ENCODE peak calls at places on chromosomes 16 and 17, in eight cellular contexts. One of them, this sample, is unnamed.

GRCh38 chr17:80913928-80914821 is 77.5 kb upstream of the CHMP6 start:
- DNase-seq in GM10248: no peak
- DNase-seq in ACHN: no peak
- DNase-seq in stimulated activated CD4-positive, alpha-beta T cell treated with anti-CD3 and anti-CD28 coated beads, Interleukin-2, amount 100 ng/mL, for 24 hours: no peak
- DNase-seq in activated CD4-positive, CD25-positive, alpha-beta regulatory T cell: no peak
- DNase-seq in stomach: no peak
- DNase-seq in AG10803: no peak
- DNase-seq in NCI-H82: no peak
- DNase-seq in this sample: no peak

GRCh38 chr16:68786685-68787418 is 49.8 kb downstream of the CDH1 start:
- DNase-seq in GM10248: no peak
- DNase-seq in ACHN: no peak
- DNase-seq in stimulated activated CD4-positive, alpha-beta T cell treated with anti-CD3 and anti-CD28 coated beads, Interleukin-2, amount 100 ng/mL, for 24 hours: no peak
- DNase-seq in activated CD4-positive, CD25-positive, alpha-beta regulatory T cell: no peak
- DNase-seq in stomach: no peak
- DNase-seq in AG10803: peak
- DNase-seq in NCI-H82: no peak
- DNase-seq in this sample: peak

GRCh38 chr17:64736804-64737492 is 74.8 kb upstream of the SMURF2 start:
- DNase-seq in GM10248: no peak
- DNase-seq in ACHN: peak
- DNase-seq in stimulated activated CD4-positive, alpha-beta T cell treated with anti-CD3 and anti-CD28 coated beads, Interleukin-2, amount 100 ng/mL, for 24 hours: peak
- DNase-seq in activated CD4-positive, CD25-positive, alpha-beta regulatory T cell: no peak
- DNase-seq in stomach: peak
- DNase-seq in AG10803: peak
- DNase-seq in NCI-H82: peak
- DNase-seq in this sample: no peak

GRCh38 chr17:2905697-2906595 is 109.7 kb downstream of the RAP1GAP2 start:
- DNase-seq in GM10248: no peak
- DNase-seq in ACHN: no peak
- DNase-seq in stimulated activated CD4-positive, alpha-beta T cell treated with anti-CD3 and anti-CD28 coated beads, Interleukin-2, amount 100 ng/mL, for 24 hours: no peak
- DNase-seq in activated CD4-positive, CD25-positive, alpha-beta regulatory T cell: no peak
- DNase-seq in stomach: no peak
- DNase-seq in AG10803: no peak
- DNase-seq in NCI-H82: no peak
- DNase-seq in this sample: no peak

GRCh38 chr17:15659663-15660062 is 24.4 kb downstream of the TRIM16 start:
- DNase-seq in GM10248: no peak
- DNase-seq in ACHN: peak
- DNase-seq in stimulated activated CD4-positive, alpha-beta T cell treated with anti-CD3 and anti-CD28 coated beads, Interleukin-2, amount 100 ng/mL, for 24 hours: no peak
- DNase-seq in activated CD4-positive, CD25-positive, alpha-beta regulatory T cell: no peak
- DNase-seq in stomach: peak
- DNase-seq in AG10803: no peak
- DNase-seq in NCI-H82: no peak
- DNase-seq in this sample: no peak

GRCh38 chr17:9266769-9267168 is 245.5 kb downstream of the NTN1 start:
- DNase-seq in GM10248: no peak
- DNase-seq in ACHN: no peak
- DNase-seq in stimulated activated CD4-positive, alpha-beta T cell treated with anti-CD3 and anti-CD28 coated beads, Interleukin-2, amount 100 ng/mL, for 24 hours: no peak
- DNase-seq in activated CD4-positive, CD25-positive, alpha-beta regulatory T cell: no peak
- DNase-seq in stomach: no peak
- DNase-seq in AG10803: no peak
- DNase-seq in NCI-H82: no peak
- DNase-seq in this sample: no peak

GRCh38 chr16:78731785-78732184 is 632.3 kb downstream of the WWOX start:
- DNase-seq in GM10248: no peak
- DNase-seq in ACHN: no peak
- DNase-seq in stimulated activated CD4-positive, alpha-beta T cell treated with anti-CD3 and anti-CD28 coated beads, Interleukin-2, amount 100 ng/mL, for 24 hours: no peak
- DNase-seq in activated CD4-positive, CD25-positive, alpha-beta regulatory T cell: no peak
- DNase-seq in stomach: no peak
- DNase-seq in AG10803: no peak
- DNase-seq in NCI-H82: no peak
- DNase-seq in this sample: no peak

GRCh38 chr16:70467608-70468007 is 13.2 kb downstream of the FCSK start:
- DNase-seq in GM10248: no peak
- DNase-seq in ACHN: no peak
- DNase-seq in stimulated activated CD4-positive, alpha-beta T cell treated with anti-CD3 and anti-CD28 coated beads, Interleukin-2, amount 100 ng/mL, for 24 hours: no peak
- DNase-seq in activated CD4-positive, CD25-positive, alpha-beta regulatory T cell: no peak
- DNase-seq in stomach: no peak
- DNase-seq in AG10803: no peak
- DNase-seq in NCI-H82: no peak
- DNase-seq in this sample: no peak

GRCh38 chr16:56041556-56042140 is 149.6 kb upstream of the GNAO1 start:
- DNase-seq in GM10248: peak
- DNase-seq in ACHN: peak
- DNase-seq in stimulated activated CD4-positive, alpha-beta T cell treated with anti-CD3 and anti-CD28 coated beads, Interleukin-2, amount 100 ng/mL, for 24 hours: peak
- DNase-seq in activated CD4-positive, CD25-positive, alpha-beta regulatory T cell: no peak
- DNase-seq in stomach: no peak
- DNase-seq in AG10803: no peak
- DNase-seq in NCI-H82: peak
- DNase-seq in this sample: peak

GRCh38 chr17:71519285-71519684 is 601.5 kb upstream of the SOX9 start:
- DNase-seq in GM10248: no peak
- DNase-seq in ACHN: no peak
- DNase-seq in stimulated activated CD4-positive, alpha-beta T cell treated with anti-CD3 and anti-CD28 coated beads, Interleukin-2, amount 100 ng/mL, for 24 hours: no peak
- DNase-seq in activated CD4-positive, CD25-positive, alpha-beta regulatory T cell: no peak
- DNase-seq in stomach: no peak
- DNase-seq in AG10803: no peak
- DNase-seq in NCI-H82: no peak
- DNase-seq in this sample: no peak

GRCh38 chr17:44241104-44241503 is 21.6 kb upstream of the UBTF start:
- DNase-seq in GM10248: no peak
- DNase-seq in ACHN: no peak
- DNase-seq in stimulated activated CD4-positive, alpha-beta T cell treated with anti-CD3 and anti-CD28 coated beads, Interleukin-2, amount 100 ng/mL, for 24 hours: no peak
- DNase-seq in activated CD4-positive, CD25-positive, alpha-beta regulatory T cell: no peak
- DNase-seq in stomach: no peak
- DNase-seq in AG10803: no peak
- DNase-seq in NCI-H82: no peak
- DNase-seq in this sample: no peak

GRCh38 chr17:59716427-59716826 is 9.0 kb downstream of the VMP1 start:
- DNase-seq in GM10248: no peak
- DNase-seq in ACHN: no peak
- DNase-seq in stimulated activated CD4-positive, alpha-beta T cell treated with anti-CD3 and anti-CD28 coated beads, Interleukin-2, amount 100 ng/mL, for 24 hours: no peak
- DNase-seq in activated CD4-positive, CD25-positive, alpha-beta regulatory T cell: no peak
- DNase-seq in stomach: no peak
- DNase-seq in AG10803: no peak
- DNase-seq in NCI-H82: no peak
- DNase-seq in this sample: no peak

GRCh38 chr16:84254080-84254479 is 14.3 kb upstream of the KCNG4 start:
- DNase-seq in GM10248: no peak
- DNase-seq in ACHN: no peak
- DNase-seq in stimulated activated CD4-positive, alpha-beta T cell treated with anti-CD3 and anti-CD28 coated beads, Interleukin-2, amount 100 ng/mL, for 24 hours: no peak
- DNase-seq in activated CD4-positive, CD25-positive, alpha-beta regulatory T cell: no peak
- DNase-seq in stomach: no peak
- DNase-seq in AG10803: no peak
- DNase-seq in NCI-H82: no peak
- DNase-seq in this sample: no peak

GRCh38 chr17:30808785-30809286 is 15.7 kb downstream of the CRLF3 start:
- DNase-seq in GM10248: peak
- DNase-seq in ACHN: no peak
- DNase-seq in stimulated activated CD4-positive, alpha-beta T cell treated with anti-CD3 and anti-CD28 coated beads, Interleukin-2, amount 100 ng/mL, for 24 hours: no peak
- DNase-seq in activated CD4-positive, CD25-positive, alpha-beta regulatory T cell: no peak
- DNase-seq in stomach: no peak
- DNase-seq in AG10803: no peak
- DNase-seq in NCI-H82: no peak
- DNase-seq in this sample: no peak

GRCh38 chr17:82021728-82022309 is 859 bp downstream of the CENPX start:
- DNase-seq in GM10248: no peak
- DNase-seq in ACHN: peak
- DNase-seq in stimulated activated CD4-positive, alpha-beta T cell treated with anti-CD3 and anti-CD28 coated beads, Interleukin-2, amount 100 ng/mL, for 24 hours: peak
- DNase-seq in activated CD4-positive, CD25-positive, alpha-beta regulatory T cell: no peak
- DNase-seq in stomach: no peak
- DNase-seq in AG10803: no peak
- DNase-seq in NCI-H82: no peak
- DNase-seq in this sample: no peak

GRCh38 chr16:57859331-57859730 is 57.0 kb upstream of the KIFC3 start:
- DNase-seq in GM10248: no peak
- DNase-seq in ACHN: peak
- DNase-seq in stimulated activated CD4-positive, alpha-beta T cell treated with anti-CD3 and anti-CD28 coated beads, Interleukin-2, amount 100 ng/mL, for 24 hours: no peak
- DNase-seq in activated CD4-positive, CD25-positive, alpha-beta regulatory T cell: no peak
- DNase-seq in stomach: no peak
- DNase-seq in AG10803: peak
- DNase-seq in NCI-H82: peak
- DNase-seq in this sample: no peak

GRCh38 chr16:66188786-66189725 is 177.4 kb upstream of the CDH5 start:
- DNase-seq in GM10248: no peak
- DNase-seq in ACHN: no peak
- DNase-seq in stimulated activated CD4-positive, alpha-beta T cell treated with anti-CD3 and anti-CD28 coated beads, Interleukin-2, amount 100 ng/mL, for 24 hours: no peak
- DNase-seq in activated CD4-positive, CD25-positive, alpha-beta regulatory T cell: no peak
- DNase-seq in stomach: no peak
- DNase-seq in AG10803: peak
- DNase-seq in NCI-H82: no peak
- DNase-seq in this sample: no peak

GRCh38 chr17:45869676-45870341 is 24.5 kb upstream of the MAPT start:
- DNase-seq in GM10248: no peak
- DNase-seq in ACHN: no peak
- DNase-seq in stimulated activated CD4-positive, alpha-beta T cell treated with anti-CD3 and anti-CD28 coated beads, Interleukin-2, amount 100 ng/mL, for 24 hours: peak
- DNase-seq in activated CD4-positive, CD25-positive, alpha-beta regulatory T cell: no peak
- DNase-seq in stomach: no peak
- DNase-seq in AG10803: no peak
- DNase-seq in NCI-H82: no peak
- DNase-seq in this sample: no peak

GRCh38 chr16:53753431-53753830 is 49.5 kb downstream of the FTO start:
- DNase-seq in GM10248: no peak
- DNase-seq in ACHN: no peak
- DNase-seq in stimulated activated CD4-positive, alpha-beta T cell treated with anti-CD3 and anti-CD28 coated beads, Interleukin-2, amount 100 ng/mL, for 24 hours: no peak
- DNase-seq in activated CD4-positive, CD25-positive, alpha-beta regulatory T cell: no peak
- DNase-seq in stomach: no peak
- DNase-seq in AG10803: peak
- DNase-seq in NCI-H82: no peak
- DNase-seq in this sample: no peak

GRCh38 chr16:79751785-79752184 is 151.2 kb upstream of the MAF start:
- DNase-seq in GM10248: no peak
- DNase-seq in ACHN: no peak
- DNase-seq in stimulated activated CD4-positive, alpha-beta T cell treated with anti-CD3 and anti-CD28 coated beads, Interleukin-2, amount 100 ng/mL, for 24 hours: no peak
- DNase-seq in activated CD4-positive, CD25-positive, alpha-beta regulatory T cell: no peak
- DNase-seq in stomach: no peak
- DNase-seq in AG10803: no peak
- DNase-seq in NCI-H82: no peak
- DNase-seq in this sample: no peak

GRCh38 chr16:48623304-48624016 is 13.5 kb upstream of the N4BP1 start:
- DNase-seq in GM10248: peak
- DNase-seq in ACHN: peak
- DNase-seq in stimulated activated CD4-positive, alpha-beta T cell treated with anti-CD3 and anti-CD28 coated beads, Interleukin-2, amount 100 ng/mL, for 24 hours: peak
- DNase-seq in activated CD4-positive, CD25-positive, alpha-beta regulatory T cell: peak
- DNase-seq in stomach: peak
- DNase-seq in AG10803: peak
- DNase-seq in NCI-H82: peak
- DNase-seq in this sample: peak

GRCh38 chr17:59332890-59333377 is 1.5 kb downstream of the YPEL2 start:
- DNase-seq in GM10248: no peak
- DNase-seq in ACHN: no peak
- DNase-seq in stimulated activated CD4-positive, alpha-beta T cell treated with anti-CD3 and anti-CD28 coated beads, Interleukin-2, amount 100 ng/mL, for 24 hours: no peak
- DNase-seq in activated CD4-positive, CD25-positive, alpha-beta regulatory T cell: no peak
- DNase-seq in stomach: peak
- DNase-seq in AG10803: peak
- DNase-seq in NCI-H82: no peak
- DNase-seq in this sample: no peak

GRCh38 chr17:4234406-4234805 is 29.4 kb downstream of the ANKFY1 start:
- DNase-seq in GM10248: no peak
- DNase-seq in ACHN: no peak
- DNase-seq in stimulated activated CD4-positive, alpha-beta T cell treated with anti-CD3 and anti-CD28 coated beads, Interleukin-2, amount 100 ng/mL, for 24 hours: no peak
- DNase-seq in activated CD4-positive, CD25-positive, alpha-beta regulatory T cell: no peak
- DNase-seq in stomach: no peak
- DNase-seq in AG10803: peak
- DNase-seq in NCI-H82: no peak
- DNase-seq in this sample: no peak

GRCh38 chr16:651844-652243 is 2.7 kb downstream of the WDR90 start:
- DNase-seq in GM10248: no peak
- DNase-seq in ACHN: no peak
- DNase-seq in stimulated activated CD4-positive, alpha-beta T cell treated with anti-CD3 and anti-CD28 coated beads, Interleukin-2, amount 100 ng/mL, for 24 hours: no peak
- DNase-seq in activated CD4-positive, CD25-positive, alpha-beta regulatory T cell: no peak
- DNase-seq in stomach: no peak
- DNase-seq in AG10803: no peak
- DNase-seq in NCI-H82: no peak
- DNase-seq in this sample: no peak

GRCh38 chr17:72125742-72126141 is 4.9 kb downstream of the SOX9 start:
- DNase-seq in GM10248: no peak
- DNase-seq in ACHN: no peak
- DNase-seq in stimulated activated CD4-positive, alpha-beta T cell treated with anti-CD3 and anti-CD28 coated beads, Interleukin-2, amount 100 ng/mL, for 24 hours: no peak
- DNase-seq in activated CD4-positive, CD25-positive, alpha-beta regulatory T cell: no peak
- DNase-seq in stomach: no peak
- DNase-seq in AG10803: no peak
- DNase-seq in NCI-H82: no peak
- DNase-seq in this sample: no peak

This sample was measured in NCI-H2107.